ENCODE peak calls at places on chromosomes 12 and 14, in five cellular contexts. W, L, E, R and Q are unnamed samples.

GRCh38 chr12:48216785-48217184 is 13.7 kb upstream of the OR10AD1 start:
- DNase-seq in W (no peak), R (no peak), E (no peak), L (peak; percentile 73), Q (no peak)

GRCh38 chr14:60862283-60862682 is 118.6 kb downstream of the TRMT5 start:
- DNase-seq in R (no peak), L (peak; percentile 13), E (no peak), W (no peak), Q (no peak)

GRCh38 chr14:104175811-104176210 is 37.4 kb downstream of the KIF26A start:
- DNase-seq in L (no peak), W (no peak), E (no peak), R (no peak), Q (no peak)

GRCh38 chr12:22396253-22396652 is 61.7 kb upstream of the ST8SIA1 start:
- DNase-seq in E (no peak), R (no peak), L (no peak), W (no peak), Q (no peak)

GRCh38 chr14:54877703-54878021 is 25.0 kb downstream of the GCH1 start:
- DNase-seq in R (no peak), E (no peak), W (no peak), L (no peak), Q (no peak)

GRCh38 chr12:93860659-93861373 is 183.6 kb downstream of the CRADD start:
- DNase-seq in R (no peak), W (no peak), L (no peak), E (peak; percentile 35), Q (no peak)

GRCh38 chr12:130994821-130995375 is 41.2 kb downstream of the ADGRD1 start:
- DNase-seq in W (no peak), E (no peak), R (no peak), L (no peak), Q (no peak)

GRCh38 chr12:98743362-98743953 is 98.4 kb downstream of the APAF1 start:
- DNase-seq in L (peak; percentile 48), E (peak; percentile 46), W (no peak), R (no peak), Q (no peak)

GRCh38 chr14:104245075-104245474 is 106.7 kb downstream of the KIF26A start:
- DNase-seq in W (no peak), E (no peak), L (no peak), R (no peak), Q (peak; percentile 59)

GRCh38 chr12:98439471-98440164 is 75.8 kb upstream of the TMPO start:
- DNase-seq in W (no peak), L (peak; percentile 87), R (no peak), E (no peak), Q (no peak)

GRCh38 chr14:94040247-94040646 is 14.1 kb downstream of the OTUB2 start:
- DNase-seq in W (no peak), R (no peak), L (no peak), E (no peak), Q (no peak)

GRCh38 chr12:115411121-115411520 is 727.1 kb upstream of the TBX3 start:
- DNase-seq in W (no peak), L (no peak), R (no peak), E (no peak), Q (no peak)

GRCh38 chr14:103279129-103280025 is 54.7 kb upstream of the EIF5 start:
- DNase-seq in W (no peak), R (peak; percentile 72), L (no peak), E (no peak), Q (no peak)

GRCh38 chr14:33796356-33796755 is 154.5 kb downstream of the EGLN3 start:
- DNase-seq in L (no peak), R (no peak), E (peak; percentile 70), W (no peak), Q (no peak)

GRCh38 chr12:129973236-129973961 is 69.6 kb upstream of the TMEM132D start:
- DNase-seq in E (no peak), R (no peak), L (no peak), W (no peak), Q (no peak)

GRCh38 chr12:100267603-100268281 is 765 bp downstream of the SCYL2 start:
- DNase-seq in W (no peak), L (peak; percentile 44), E (no peak), R (no peak), Q (no peak)

GRCh38 chr12:111445311-111446043 is 39.8 kb downstream of the SH2B3 start:
- DNase-seq in E (no peak), W (peak; percentile 88), L (no peak), R (no peak), Q (no peak)